ENCODE peak calls at places on chromosomes 16 and 17, in eight cellular contexts. One of them, this sample, is unnamed.

GRCh38 chr17:82977586-82977985 is 101.8 kb upstream of the METRNL start:
- DNase-seq in heart left ventricle: no peak
- DNase-seq in sigmoid colon: no peak
- DNase-seq in ascending aorta: no peak
- DNase-seq in left colon: no peak
- DNase-seq in NCI-H510A treated with DMSO at 0.1 percent for 48 hours: no peak
- DNase-seq in activated CD4-positive, alpha-beta T cell treated with anti-CD3 and anti-CD28 coated beads for 36 hours: no peak
- DNase-seq in left ventricle myocardium inferior: no peak
- DNase-seq in this sample: no peak

GRCh38 chr16:11624205-11624604 is 37.5 kb upstream of the LITAF start:
- DNase-seq in left ventricle myocardium inferior: no peak
- DNase-seq in ascending aorta: no peak
- DNase-seq in left colon: no peak
- DNase-seq in activated CD4-positive, alpha-beta T cell treated with anti-CD3 and anti-CD28 coated beads for 36 hours: no peak
- DNase-seq in NCI-H510A treated with DMSO at 0.1 percent for 48 hours: no peak
- DNase-seq in heart left ventricle: no peak
- DNase-seq in sigmoid colon: no peak
- DNase-seq in this sample: no peak

GRCh38 chr17:79934653-79934970 is 95.4 kb upstream of the CBX4 start:
- DNase-seq in NCI-H510A treated with DMSO at 0.1 percent for 48 hours: no peak
- DNase-seq in sigmoid colon: no peak
- DNase-seq in left colon: no peak
- DNase-seq in activated CD4-positive, alpha-beta T cell treated with anti-CD3 and anti-CD28 coated beads for 36 hours: no peak
- DNase-seq in heart left ventricle: no peak
- DNase-seq in ascending aorta: no peak
- DNase-seq in left ventricle myocardium inferior: no peak
- DNase-seq in this sample: no peak

GRCh38 chr17:81480140-81480917 is 32.3 kb downstream of the ACTG1 start:
- DNase-seq in heart left ventricle: peak; percentile 78
- DNase-seq in sigmoid colon: no peak
- DNase-seq in NCI-H510A treated with DMSO at 0.1 percent for 48 hours: no peak
- DNase-seq in left ventricle myocardium inferior: no peak
- DNase-seq in activated CD4-positive, alpha-beta T cell treated with anti-CD3 and anti-CD28 coated beads for 36 hours: no peak
- DNase-seq in ascending aorta: no peak
- DNase-seq in left colon: no peak
- DNase-seq in this sample: no peak

GRCh38 chr17:4256952-4257351 is 6.8 kb downstream of the ANKFY1 start:
- DNase-seq in ascending aorta: no peak
- DNase-seq in heart left ventricle: no peak
- DNase-seq in left ventricle myocardium inferior: no peak
- DNase-seq in NCI-H510A treated with DMSO at 0.1 percent for 48 hours: no peak
- DNase-seq in sigmoid colon: no peak
- DNase-seq in activated CD4-positive, alpha-beta T cell treated with anti-CD3 and anti-CD28 coated beads for 36 hours: no peak
- DNase-seq in left colon: no peak
- DNase-seq in this sample: no peak

GRCh38 chr17:305090-305976 is 47.3 kb downstream of the RPH3AL start:
- DNase-seq in ascending aorta: no peak
- DNase-seq in left ventricle myocardium inferior: no peak
- DNase-seq in activated CD4-positive, alpha-beta T cell treated with anti-CD3 and anti-CD28 coated beads for 36 hours: no peak
- DNase-seq in sigmoid colon: no peak
- DNase-seq in NCI-H510A treated with DMSO at 0.1 percent for 48 hours: no peak
- DNase-seq in heart left ventricle: peak; percentile 38
- DNase-seq in left colon: peak; percentile 61
- DNase-seq in this sample: no peak

GRCh38 chr17:77770331-77771105 is 188.0 kb upstream of the TNRC6C start:
- DNase-seq in left ventricle myocardium inferior: no peak
- DNase-seq in activated CD4-positive, alpha-beta T cell treated with anti-CD3 and anti-CD28 coated beads for 36 hours: no peak
- DNase-seq in sigmoid colon: no peak
- DNase-seq in ascending aorta: no peak
- DNase-seq in left colon: no peak
- DNase-seq in NCI-H510A treated with DMSO at 0.1 percent for 48 hours: no peak
- DNase-seq in heart left ventricle: peak; percentile 66
- DNase-seq in this sample: no peak

GRCh38 chr17:81860756-81861568 is 627 bp upstream of the P4HB start:
- DNase-seq in NCI-H510A treated with DMSO at 0.1 percent for 48 hours: peak; percentile 99
- DNase-seq in left ventricle myocardium inferior: peak; percentile 99
- DNase-seq in activated CD4-positive, alpha-beta T cell treated with anti-CD3 and anti-CD28 coated beads for 36 hours: peak; percentile 99
- DNase-seq in sigmoid colon: peak; percentile 100
- DNase-seq in ascending aorta: peak; percentile 100
- DNase-seq in heart left ventricle: peak; percentile 99
- DNase-seq in left colon: peak; percentile 98
- DNase-seq in this sample: peak; percentile 100

GRCh38 chr17:1764274-1764673 is 2.4 kb downstream of the SERPINF1 start:
- DNase-seq in left ventricle myocardium inferior: peak; percentile 74
- DNase-seq in sigmoid colon: peak; percentile 93
- DNase-seq in NCI-H510A treated with DMSO at 0.1 percent for 48 hours: no peak
- DNase-seq in ascending aorta: peak; percentile 84
- DNase-seq in heart left ventricle: peak; percentile 89
- DNase-seq in left colon: peak; percentile 71
- DNase-seq in activated CD4-positive, alpha-beta T cell treated with anti-CD3 and anti-CD28 coated beads for 36 hours: peak; percentile 65
- DNase-seq in this sample: peak; percentile 90

GRCh38 chr17:50593321-50593720 is 32.8 kb downstream of the CACNA1G start:
- DNase-seq in heart left ventricle: peak; percentile 69
- DNase-seq in left ventricle myocardium inferior: peak; percentile 41
- DNase-seq in left colon: no peak
- DNase-seq in activated CD4-positive, alpha-beta T cell treated with anti-CD3 and anti-CD28 coated beads for 36 hours: no peak
- DNase-seq in NCI-H510A treated with DMSO at 0.1 percent for 48 hours: peak; percentile 96
- DNase-seq in sigmoid colon: no peak
- DNase-seq in ascending aorta: no peak
- DNase-seq in this sample: no peak

GRCh38 chr16:88762941-88763340 is 22.1 kb downstream of the PIEZO1 start:
- DNase-seq in activated CD4-positive, alpha-beta T cell treated with anti-CD3 and anti-CD28 coated beads for 36 hours: no peak
- DNase-seq in left ventricle myocardium inferior: no peak
- DNase-seq in sigmoid colon: no peak
- DNase-seq in left colon: no peak
- DNase-seq in NCI-H510A treated with DMSO at 0.1 percent for 48 hours: no peak
- DNase-seq in heart left ventricle: no peak
- DNase-seq in ascending aorta: no peak
- DNase-seq in this sample: no peak

GRCh38 chr17:77891602-77892001 is 66.9 kb upstream of the TNRC6C start:
- DNase-seq in left ventricle myocardium inferior: no peak
- DNase-seq in left colon: no peak
- DNase-seq in sigmoid colon: peak; percentile 39
- DNase-seq in activated CD4-positive, alpha-beta T cell treated with anti-CD3 and anti-CD28 coated beads for 36 hours: no peak
- DNase-seq in ascending aorta: no peak
- DNase-seq in NCI-H510A treated with DMSO at 0.1 percent for 48 hours: no peak
- DNase-seq in heart left ventricle: no peak
- DNase-seq in this sample: no peak

GRCh38 chr17:38751803-38752118 is 780 bp upstream of the PSMB3 start:
- DNase-seq in left colon: peak; percentile 87
- DNase-seq in heart left ventricle: peak; percentile 76
- DNase-seq in left ventricle myocardium inferior: peak; percentile 76
- DNase-seq in activated CD4-positive, alpha-beta T cell treated with anti-CD3 and anti-CD28 coated beads for 36 hours: peak; percentile 92
- DNase-seq in ascending aorta: peak; percentile 92
- DNase-seq in sigmoid colon: peak; percentile 90
- DNase-seq in NCI-H510A treated with DMSO at 0.1 percent for 48 hours: peak; percentile 84
- DNase-seq in this sample: peak; percentile 90

GRCh38 chr17:16342979-16343378 is 10.3 kb downstream of the CENPV start:
- DNase-seq in activated CD4-positive, alpha-beta T cell treated with anti-CD3 and anti-CD28 coated beads for 36 hours: no peak
- DNase-seq in heart left ventricle: no peak
- DNase-seq in NCI-H510A treated with DMSO at 0.1 percent for 48 hours: no peak
- DNase-seq in sigmoid colon: peak; percentile 56
- DNase-seq in ascending aorta: no peak
- DNase-seq in left ventricle myocardium inferior: no peak
- DNase-seq in left colon: no peak
- DNase-seq in this sample: no peak

GRCh38 chr16:83002351-83003334 is 375.9 kb downstream of the CDH13 start:
- DNase-seq in sigmoid colon: no peak
- DNase-seq in ascending aorta: no peak
- DNase-seq in heart left ventricle: no peak
- DNase-seq in left ventricle myocardium inferior: no peak
- DNase-seq in left colon: no peak
- DNase-seq in NCI-H510A treated with DMSO at 0.1 percent for 48 hours: peak; percentile 41
- DNase-seq in activated CD4-positive, alpha-beta T cell treated with anti-CD3 and anti-CD28 coated beads for 36 hours: no peak
- DNase-seq in this sample: no peak

GRCh38 chr17:57914274-57915147 is 40.7 kb downstream of the CUEDC1 start:
- DNase-seq in left colon: no peak
- DNase-seq in heart left ventricle: no peak
- DNase-seq in left ventricle myocardium inferior: no peak
- DNase-seq in ascending aorta: no peak
- DNase-seq in activated CD4-positive, alpha-beta T cell treated with anti-CD3 and anti-CD28 coated beads for 36 hours: no peak
- DNase-seq in sigmoid colon: no peak
- DNase-seq in NCI-H510A treated with DMSO at 0.1 percent for 48 hours: peak; percentile 72
- DNase-seq in this sample: no peak

This sample was measured in suprapubic skin.